ENCODE peak calls at places on chromosomes 5 and 9, in five cellular contexts. N is HT-29; L is epithelial cell of esophagus; F is MV-4-11; D is activated CD4-positive, CD25-positive, alpha-beta regulatory T cell treated with anti-CD3 and anti-CD28 coated beads, Interleukin-2, amount 50 U/mL, for 72 hours. X is an unnamed sample.

GRCh38 chr5:154087260-154087659 is 48.5 kb downstream of the MFAP3 start:
- DNase-seq in F (no peak), N (no peak), D (no peak), L (no peak), X (no peak)

GRCh38 chr5:148831590-148832565 is 5.5 kb downstream of the ADRB2 start:
- DNase-seq in L (peak), N (no peak), F (peak), D (no peak), X (peak)

GRCh38 chr5:34412769-34413168 is 243.4 kb upstream of the RAI14 start:
- DNase-seq in F (no peak), N (peak), D (no peak), L (no peak), X (no peak)

GRCh38 chr9:127158995-127159801 is 36.8 kb upstream of the ANGPTL2 start:
- DNase-seq in D (no peak), F (peak), N (peak), L (peak), X (no peak)

GRCh38 chr9:27247756-27248155 is 49.2 kb downstream of the EQTN start:
- DNase-seq in L (peak), F (no peak), D (no peak), N (peak), X (no peak)

GRCh38 chr9:7858166-7858565 is 58.6 kb upstream of the DMAC1 start:
- DNase-seq in N (no peak), L (no peak), F (no peak), D (no peak), X (no peak)

GRCh38 chr5:17991775-17992174 is 357.5 kb downstream of the TAF11L14 start:
- DNase-seq in N (no peak), L (no peak), D (no peak), F (no peak), X (no peak)

GRCh38 chr9:134061019-134061687 is 6.7 kb downstream of the BRD3 start:
- DNase-seq in L (no peak), F (no peak), D (no peak), N (no peak), X (peak)

X was measured in CD14-positive monocyte.